ENCODE peak calls at places on chromosomes 6 and 20, in four cellular contexts. H, O, U and R are unnamed samples.

GRCh38 chr20:4925842-4926530 is 75.3 kb downstream of the SLC23A2 start:
- DNase-seq in H (no peak), U (no peak), O (no peak), R (no peak)

GRCh38 chr6:136051140-136051775 is 198.9 kb downstream of the MTFR2 start:
- DNase-seq in H (no peak), O (no peak), U (no peak), R (peak; percentile 63)

GRCh38 chr6:150001295-150001990 is 23.9 kb downstream of the RAET1L start:
- DNase-seq in H (no peak), O (no peak), U (no peak), R (no peak)

GRCh38 chr6:83470587-83470986 is 39.7 kb upstream of the ME1 start:
- DNase-seq in H (no peak), U (no peak), O (no peak), R (no peak)

GRCh38 chr20:58553841-58554240 is 38.6 kb upstream of the APCDD1L start:
- DNase-seq in H (no peak), O (no peak), U (peak; percentile 16), R (no peak)

GRCh38 chr6:15522856-15523529 is 139.8 kb downstream of the DTNBP1 start:
- DNase-seq in H (no peak), U (peak; percentile 47), O (no peak), R (no peak)

GRCh38 chr6:118677193-118677592 is 25.8 kb upstream of the CEP85L start:
- DNase-seq in O (peak; percentile 8), U (no peak), H (no peak), R (no peak)

GRCh38 chr20:56628873-56629463 is at the start of gene TFAP2C:
- DNase-seq in U (peak; percentile 84), O (peak; percentile 61), H (peak; percentile 84), R (peak; percentile 79)

GRCh38 chr6:44511126-44511525 is 123.6 kb downstream of the CDC5L start:
- DNase-seq in U (no peak), O (no peak), H (no peak), R (no peak)

GRCh38 chr6:28734443-28734959 is 189.3 kb downstream of the TRIM27 start:
- DNase-seq in U (no peak), O (no peak), H (no peak), R (no peak)

GRCh38 chr6:27188206-27188884 is 59.2 kb upstream of the PRSS16 start:
- DNase-seq in U (peak; percentile 72), O (peak; percentile 84), H (peak; percentile 95), R (peak; percentile 88)

GRCh38 chr20:31562241-31562640 is 42.8 kb upstream of the ID1 start:
- DNase-seq in H (no peak), O (no peak), U (no peak), R (no peak)

GRCh38 chr6:7763896-7764295 is 38.0 kb downstream of the BMP6 start:
- DNase-seq in U (no peak), H (no peak), O (no peak), R (no peak)

GRCh38 chr6:40692311-40692710 is 105.1 kb upstream of the LRFN2 start:
- DNase-seq in O (no peak), H (no peak), U (no peak), R (no peak)

GRCh38 chr6:151881231-151881630 is 73.7 kb downstream of the ESR1 start:
- DNase-seq in U (no peak), H (no peak), O (no peak), R (no peak)

GRCh38 chr20:1803216-1804128 is 91.7 kb upstream of the SIRPA start:
- DNase-seq in H (peak; percentile 82), O (peak; percentile 76), U (peak; percentile 81), R (peak; percentile 68)

GRCh38 chr6:40891686-40892085 is 147.3 kb downstream of the UNC5CL start:
- DNase-seq in O (no peak), H (no peak), U (no peak), R (no peak)

GRCh38 chr6:125477849-125478248 is 176.1 kb upstream of the HDDC2 start:
- DNase-seq in O (no peak), H (peak; percentile 63), U (no peak), R (peak; percentile 19)

GRCh38 chr6:148455674-148456559 is 113.3 kb downstream of the SASH1 start:
- DNase-seq in O (no peak), H (no peak), U (no peak), R (no peak)

GRCh38 chr6:154638369-154638768 is 94.8 kb upstream of the SCAF8 start:
- DNase-seq in H (no peak), O (no peak), U (no peak), R (no peak)

GRCh38 chr6:145813285-145814034 is 1.1 kb downstream of the FBXO30 start:
- DNase-seq in H (peak; percentile 37), U (no peak), O (no peak), R (peak; percentile 69)

GRCh38 chr20:3380228-3381070 is 27.0 kb downstream of the DNAAF9 start:
- DNase-seq in O (peak; percentile 11), U (no peak), H (peak; percentile 22), R (no peak)

GRCh38 chr20:3382836-3383235 is 24.6 kb downstream of the DNAAF9 start:
- DNase-seq in O (no peak), H (no peak), U (no peak), R (no peak)

GRCh38 chr20:3378138-3378537 is 29.3 kb downstream of the DNAAF9 start:
- DNase-seq in U (no peak), H (no peak), O (no peak), R (peak; percentile 82)

GRCh38 chr20:3383878-3384495 is 23.5 kb downstream of the DNAAF9 start:
- DNase-seq in U (no peak), O (no peak), H (no peak), R (no peak)
- H3K4me2 ChIP-seq in U (no peak overlapping the region), O (no peak overlapping the region), H (no peak overlapping the region), R (no peak overlapping the region)

DNA sequence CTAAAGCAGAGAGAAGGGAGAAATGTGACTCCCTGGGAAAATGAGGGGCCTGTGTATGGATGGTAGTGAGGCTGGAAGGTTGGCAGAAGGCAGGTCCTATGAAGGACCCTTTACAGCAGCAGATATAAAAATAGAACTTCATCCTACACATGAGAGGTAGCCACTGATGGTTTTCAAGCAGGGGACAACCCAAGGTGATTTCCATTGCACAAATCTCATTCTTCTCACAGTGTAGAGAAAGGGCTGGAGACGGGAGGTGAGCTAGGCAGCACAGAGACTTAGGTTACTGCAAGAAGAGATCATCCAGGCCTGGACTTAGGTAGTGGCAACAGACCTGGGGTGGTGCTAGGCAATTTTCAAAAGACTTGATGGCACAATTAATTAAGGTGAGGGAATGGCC is 30.7 kb downstream of the TRAM2 start:
- DNase-seq in U (no peak), O (no peak), H (no peak), R (no peak)
- H2AK5ac ChIP-seq in U (no peak overlapping the region), O (no peak overlapping the region), H (no peak overlapping the region), R (peak overlapping the region; percentile 95)

GRCh38 chr6:20334334-20334733 is 67.3 kb upstream of the E2F3 start:
- DNase-seq in U (peak; percentile 34), O (no peak), H (peak; percentile 54), R (no peak)

GRCh38 chr6:20334961-20335360 is 66.7 kb upstream of the E2F3 start:
- DNase-seq in H (no peak), O (no peak), U (no peak), R (no peak)

GRCh38 chr6:20333870-20334269 is 67.8 kb upstream of the E2F3 start:
- DNase-seq in H (no peak), O (no peak), U (no peak), R (no peak)

GRCh38 chr6:20338160-20338559 is 63.5 kb upstream of the E2F3 start:
- DNase-seq in U (no peak), O (no peak), H (no peak), R (peak; percentile 56)

GRCh38 chr6:20335872-20336271 is 65.8 kb upstream of the E2F3 start:
- DNase-seq in O (no peak), H (no peak), U (no peak), R (no peak)
- H3K4me2 ChIP-seq in O (no peak overlapping the region), H (no peak overlapping the region), U (no peak overlapping the region), R (no peak overlapping the region)

DNA sequence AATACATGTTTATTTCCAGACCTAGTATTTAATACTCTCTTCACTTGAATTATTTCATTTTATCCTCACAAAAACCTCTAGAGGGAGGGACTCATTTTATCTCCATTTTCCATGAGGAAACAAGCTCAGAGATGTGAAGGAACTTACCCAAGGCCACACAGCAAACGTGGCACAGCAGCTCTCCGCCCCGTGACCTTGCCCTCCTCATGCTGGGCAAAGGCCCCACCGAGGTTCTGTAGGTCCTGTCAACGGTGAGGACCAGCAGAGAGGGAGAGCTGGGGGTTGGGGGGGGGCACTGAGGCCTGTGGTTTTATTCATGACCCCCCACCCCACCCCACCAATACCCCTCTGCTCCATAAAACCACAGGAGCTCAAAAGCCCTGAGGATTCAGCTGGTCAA is 40.9 kb upstream of the TLDC2 start:
- DNase-seq in U (no peak), O (no peak), H (no peak), R (no peak)
- H2AK5ac ChIP-seq in U (no peak overlapping the region), O (peak overlapping the region; percentile 72), H (peak overlapping the region; percentile 71), R (peak overlapping the region; percentile 90)

DNA sequence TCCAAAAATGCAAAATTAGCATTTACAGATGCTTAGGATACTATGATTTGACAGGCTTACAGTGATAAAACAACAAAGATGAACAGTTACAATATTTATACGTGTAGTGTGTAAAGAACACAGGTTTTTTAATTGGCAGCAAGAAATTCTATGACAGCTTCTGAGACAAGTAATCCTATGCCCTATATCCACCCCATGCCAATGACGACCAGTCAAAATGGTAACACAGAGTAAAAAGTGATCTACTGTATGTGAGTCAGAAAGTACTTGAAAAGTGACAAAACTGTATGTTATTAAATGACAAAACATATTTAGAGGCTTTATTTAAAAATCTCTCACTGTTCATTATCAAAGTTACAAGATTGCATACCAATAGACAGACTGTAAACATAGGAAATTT is 99.5 kb downstream of the PRDM1 start:
- DNase-seq in H (no peak), O (no peak), U (no peak), R (no peak)
- H3K4me2 ChIP-seq in H (no peak overlapping the region), O (no peak overlapping the region), U (no peak overlapping the region), R (no peak overlapping the region)

DNA sequence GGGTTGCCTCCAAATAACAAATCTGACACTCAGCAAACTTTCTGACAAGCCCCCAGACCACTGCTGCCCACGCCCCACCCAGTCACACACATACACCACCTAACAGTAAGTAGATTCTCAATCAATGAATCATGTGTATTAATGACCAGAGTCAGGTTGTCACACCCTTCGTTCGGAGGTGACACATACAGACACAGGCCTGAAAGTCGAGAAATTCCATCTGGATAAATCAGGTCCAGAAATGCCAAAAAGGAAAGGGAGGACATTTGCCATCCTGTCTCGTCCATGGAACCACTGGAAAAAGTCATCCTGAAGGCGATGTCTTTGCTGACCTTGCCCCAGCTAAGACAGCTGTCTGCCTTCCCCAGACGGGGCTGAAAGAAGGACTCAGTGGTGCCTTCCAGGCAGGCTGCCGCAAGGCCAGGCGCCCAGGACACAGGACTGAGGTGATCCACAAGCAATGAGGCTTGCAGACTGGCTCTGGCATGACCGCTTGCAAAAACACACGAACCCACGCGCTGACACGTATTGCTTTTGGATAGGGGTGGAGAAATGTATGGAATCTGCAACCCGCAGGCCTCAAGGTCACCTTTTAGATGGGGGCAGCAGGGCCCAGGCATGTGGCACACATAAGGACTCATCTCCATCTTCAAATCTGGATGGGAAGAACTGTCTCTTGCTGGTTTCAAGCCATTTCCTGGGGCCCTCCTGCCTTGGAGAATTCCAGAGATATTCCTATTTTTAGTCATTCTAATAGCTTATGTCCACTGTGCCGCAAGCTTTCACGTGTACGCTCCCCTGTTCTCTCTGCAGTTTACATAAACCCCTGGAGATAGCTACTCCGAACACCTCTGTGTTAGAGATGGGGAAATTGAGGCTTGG is 9.0 kb downstream of the NFATC2 start:
- DNase-seq in H (no peak), O (no peak), U (no peak), R (peak; percentile 66)
- H2AK5ac ChIP-seq in H (no peak overlapping the region), O (no peak overlapping the region), U (no peak overlapping the region), R (no peak overlapping the region)

GRCh38 chr6:126614642-126615504 is 275.0 kb downstream of the CENPW start:
- DNase-seq in U (peak; percentile 78), H (peak; percentile 62), O (no peak), R (no peak)
- H3K4me2 ChIP-seq in U (no peak overlapping the region), H (no peak overlapping the region), O (no peak overlapping the region), R (no peak overlapping the region)